ENCODE peak calls at places on chromosomes 1 and 21, in seven cellular contexts. E is T-helper 1 cell; B is GM12891; N is SK-N-MC; Z is activated CD4-positive, alpha-beta memory T cell treated with anti-CD3 and anti-CD28 coated beads, Interleukin-2, amount 10 ng/mL, durations not matched to agents 7 days and 5 days; L is activated CD4-positive, alpha-beta T cell treated with anti-CD3 and anti-CD28 coated beads, Interleukin-2, amount 10 ng/mL, durations not matched to agents 7 days and 5 days; P is kidney glomerular epithelial cell. R is an unnamed sample.

GRCh38 chr21:22885079-22885478 is 1886.9 kb downstream of the NCAM2 start:
- DNase-seq in E (no peak), B (no peak), N (no peak), Z (no peak), L (no peak), P (no peak), R (no peak)

GRCh38 chr1:175338447-175339135 is 146.0 kb upstream of the KIAA0040 start:
- DNase-seq in L (peak; percentile 69), N (peak; percentile 16), Z (peak; percentile 55), B (peak; percentile 29), P (no peak), E (peak; percentile 29), R (peak; percentile 51)

GRCh38 chr1:31306278-31306677 is 9.4 kb downstream of the ZCCHC17 start:
- DNase-seq in N (no peak), Z (no peak), E (no peak), P (peak; percentile 58), L (no peak), B (no peak), R (no peak)

GRCh38 chr1:1335283-1335682 is 4.2 kb downstream of the TAS1R3 start:
- DNase-seq in P (no peak), E (no peak), N (no peak), L (no peak), B (no peak), Z (no peak), R (no peak)

GRCh38 chr1:84298688-84299535 is 2.6 kb upstream of the SAMD13 start:
- DNase-seq in L (peak; percentile 28), N (no peak), Z (peak; percentile 18), B (peak; percentile 45), P (no peak), E (peak; percentile 2), R (no peak)

GRCh38 chr21:16169102-16169511 is 439.3 kb downstream of the USP25 start:
- DNase-seq in Z (no peak), N (peak; percentile 83), L (no peak), P (no peak), B (no peak), E (no peak), R (no peak)

GRCh38 chr1:169130683-169131082 is 24.2 kb downstream of the ATP1B1 start:
- DNase-seq in B (no peak), L (no peak), Z (no peak), P (no peak), N (no peak), E (no peak), R (no peak)

GRCh38 chr21:38952890-38953289 is 147.2 kb downstream of the ETS2 start:
- DNase-seq in N (no peak), Z (no peak), E (no peak), L (no peak), P (no peak), B (no peak), R (no peak)

GRCh38 chr21:26840912-26841311 is 4.3 kb downstream of the ADAMTS1 start:
- DNase-seq in E (no peak), P (peak; percentile 86), N (no peak), L (no peak), B (no peak), Z (no peak), R (no peak)

GRCh38 chr1:209755926-209756607 is at the start of gene TRAF3IP3:
- DNase-seq in L (peak; percentile 88), N (no peak), P (no peak), Z (peak; percentile 88), B (peak; percentile 47), E (peak; percentile 61), R (peak; percentile 55)

GRCh38 chr1:37721565-37721964 is 29.2 kb downstream of the CDCA8 start:
- DNase-seq in E (no peak), Z (no peak), P (no peak), N (no peak), L (no peak), B (no peak), R (no peak)

GRCh38 chr21:15850645-15851044 is 120.9 kb downstream of the USP25 start:
- DNase-seq in B (no peak), E (no peak), L (no peak), P (no peak), Z (no peak), N (no peak), R (no peak)

GRCh38 chr1:186220101-186220500 is 155.0 kb downstream of the TPR start:
- DNase-seq in P (no peak), L (no peak), B (no peak), E (no peak), Z (no peak), N (no peak), R (no peak)

GRCh38 chr1:115261511-115261910 is 76.5 kb downstream of the NGF start:
- DNase-seq in E (no peak), N (no peak), Z (no peak), L (no peak), P (no peak), B (no peak), R (no peak)

GRCh38 chr21:28374881-28375280 is 617.8 kb downstream of the LTN1 start:
- DNase-seq in B (no peak), E (no peak), P (no peak), L (no peak), Z (no peak), N (no peak), R (no peak)

GRCh38 chr1:40575336-40575735 is 43.9 kb downstream of the ZNF684 start:
- DNase-seq in E (no peak), L (no peak), Z (no peak), B (no peak), P (no peak), N (no peak), R (no peak)

GRCh38 chr1:184567648-184568047 is 180.8 kb downstream of the C1orf21 start:
- DNase-seq in Z (no peak), B (no peak), P (peak; percentile 21), E (no peak), N (no peak), L (no peak), R (no peak)

GRCh38 chr1:29478879-29479278 is 242.6 kb downstream of the PTPRU start:
- DNase-seq in L (no peak), P (no peak), Z (no peak), N (no peak), E (no peak), B (no peak), R (no peak)

GRCh38 chr1:180081474-180081873 is 73.2 kb upstream of the QSOX1 start:
- DNase-seq in Z (no peak), E (no peak), P (no peak), N (no peak), L (no peak), B (no peak), R (no peak)

GRCh38 chr1:89833183-89834077 is 12.6 kb downstream of the LRRC8D start:
- DNase-seq in B (no peak), E (no peak), Z (no peak), N (no peak), L (no peak), P (no peak), R (no peak)

GRCh38 chr1:50651476-50652263 is 228.4 kb upstream of the DMRTA2 start:
- DNase-seq in P (no peak), Z (no peak), E (no peak), N (no peak), B (no peak), L (no peak), R (no peak)

GRCh38 chr1:201505505-201505893 is 1.4 kb downstream of the CSRP1 start:
- DNase-seq in N (no peak), E (no peak), P (peak; percentile 61), Z (no peak), L (no peak), B (no peak), R (no peak)

GRCh38 chr1:245716561-245716960 is 561.8 kb downstream of the KIF26B start:
- DNase-seq in Z (no peak), B (no peak), E (no peak), N (no peak), P (no peak), L (no peak), R (no peak)

GRCh38 chr1:4055677-4055967 is 155.6 kb upstream of the C1orf174 start:
- DNase-seq in Z (no peak), B (no peak), N (no peak), L (no peak), P (no peak), E (no peak), R (no peak)

GRCh38 chr1:3283849-3284248 is 170.6 kb upstream of the ARHGEF16 start:
- DNase-seq in E (no peak), B (peak; percentile 60), P (peak; percentile 10), Z (no peak), N (no peak), L (peak; percentile 21), R (no peak)

GRCh38 chr1:56404066-56404465 is 175.3 kb downstream of the PLPP3 start:
- DNase-seq in P (no peak), N (no peak), L (no peak), B (no peak), E (no peak), Z (no peak), R (no peak)

GRCh38 chr21:46124083-46124925 is 26.4 kb downstream of the COL6A2 start:
- DNase-seq in E (no peak), P (no peak), Z (no peak), N (no peak), L (no peak), B (peak; percentile 10), R (no peak)

GRCh38 chr1:183830389-183830788 is 25.5 kb downstream of the RGL1 start:
- DNase-seq in E (no peak), L (no peak), Z (no peak), B (no peak), N (no peak), P (no peak), R (no peak)

GRCh38 chr1:25727026-25727818 is 72.8 kb upstream of the SELENON start:
- DNase-seq in B (no peak), P (no peak), Z (no peak), N (no peak), E (no peak), L (no peak), R (no peak)

GRCh38 chr1:169149555-169150286 is 43.2 kb downstream of the ATP1B1 start:
- DNase-seq in P (no peak), N (no peak), L (no peak), B (no peak), Z (no peak), E (no peak), R (no peak)

GRCh38 chr21:41877901-41878830 is 978 bp downstream of the PRDM15 start:
- DNase-seq in N (peak; percentile 18), Z (peak; percentile 34), L (peak; percentile 27), P (peak; percentile 29), B (no peak), E (peak; percentile 22), R (peak; percentile 12)

GRCh38 chr21:16572032-16572431 is 842.2 kb downstream of the USP25 start:
- DNase-seq in Z (no peak), N (no peak), E (no peak), P (no peak), L (no peak), B (no peak), R (no peak)

GRCh38 chr1:223717123-223717522 is 4.8 kb downstream of the CAPN2 start:
- DNase-seq in N (no peak), B (no peak), P (no peak), L (no peak), Z (no peak), E (no peak), R (no peak)

GRCh38 chr1:167543566-167543965 is 10.0 kb downstream of the CREG1 start:
- DNase-seq in E (no peak), B (no peak), P (no peak), N (no peak), Z (no peak), L (no peak), R (no peak)

R was measured in T-helper 9 cell.